ENCODE peak calls at places on chromosomes 12 and 14, in six cellular contexts. One of them, this sample, is unnamed.

GRCh38 chr12:101165319-101165718 is 44.7 kb downstream of the SLC5A8 start:
- DNase-seq in GM12892: no peak
- DNase-seq in GM12878: no peak
- DNase-seq in H1: no peak
- DNase-seq in K562: no peak
- DNase-seq in HepG2: no peak
- DNase-seq in this sample: no peak

GRCh38 chr12:50840809-50841487 is 1.8 kb upstream of the TMPRSS12 start:
- DNase-seq in GM12892: no peak
- DNase-seq in GM12878: no peak
- DNase-seq in H1: no peak
- DNase-seq in K562: no peak
- DNase-seq in HepG2: no peak
- DNase-seq in this sample: no peak

GRCh38 chr14:38420045-38420444 is 164.2 kb upstream of the CLEC14A start:
- DNase-seq in GM12892: no peak
- DNase-seq in GM12878: no peak
- DNase-seq in H1: no peak
- DNase-seq in K562: no peak
- DNase-seq in HepG2: no peak
- DNase-seq in this sample: no peak

GRCh38 chr12:124143726-124144125 is 151.2 kb upstream of the RFLNA start:
- DNase-seq in GM12892: no peak
- DNase-seq in GM12878: no peak
- DNase-seq in H1: no peak
- DNase-seq in K562: no peak
- DNase-seq in HepG2: no peak
- DNase-seq in this sample: no peak

GRCh38 chr14:73728106-73729014 is 14.2 kb upstream of the PNMA1 start:
- DNase-seq in GM12892: peak; percentile 82
- DNase-seq in GM12878: no peak
- DNase-seq in H1: peak; percentile 97
- DNase-seq in K562: peak; percentile 81
- DNase-seq in HepG2: peak; percentile 60
- DNase-seq in this sample: peak; percentile 84

GRCh38 chr14:101604935-101605767 is 43.9 kb downstream of the DIO3 start:
- DNase-seq in GM12892: no peak
- DNase-seq in GM12878: no peak
- DNase-seq in H1: no peak
- DNase-seq in K562: no peak
- DNase-seq in HepG2: no peak
- DNase-seq in this sample: no peak

GRCh38 chr12:108346727-108347710 is 7.9 kb upstream of the CMKLR1 start:
- DNase-seq in GM12892: no peak
- DNase-seq in GM12878: no peak
- DNase-seq in H1: no peak
- DNase-seq in K562: no peak
- DNase-seq in HepG2: no peak
- DNase-seq in this sample: no peak

GRCh38 chr12:82314406-82314892 is 43.7 kb downstream of the CCDC59 start:
- DNase-seq in GM12892: no peak
- DNase-seq in GM12878: no peak
- DNase-seq in H1: peak; percentile 74
- DNase-seq in K562: no peak
- DNase-seq in HepG2: peak; percentile 79
- DNase-seq in this sample: no peak

GRCh38 chr12:106137456-106138278 is 1.1 kb downstream of the NUAK1 start:
- DNase-seq in GM12892: no peak
- DNase-seq in GM12878: no peak
- DNase-seq in H1: no peak
- DNase-seq in K562: no peak
- DNase-seq in HepG2: no peak
- DNase-seq in this sample: no peak

GRCh38 chr14:75310295-75311059 is 31.8 kb downstream of the FOS start:
- DNase-seq in GM12892: no peak
- DNase-seq in GM12878: no peak
- DNase-seq in H1: peak; percentile 81
- DNase-seq in K562: no peak
- DNase-seq in HepG2: no peak
- DNase-seq in this sample: no peak

GRCh38 chr12:11865835-11866234 is 204.9 kb upstream of the BCL2L14 start:
- DNase-seq in GM12892: no peak
- DNase-seq in GM12878: no peak
- DNase-seq in H1: no peak
- DNase-seq in K562: no peak
- DNase-seq in HepG2: no peak
- DNase-seq in this sample: no peak

GRCh38 chr14:30610719-30611388 is 11.3 kb upstream of the SCFD1 start:
- DNase-seq in GM12892: no peak
- DNase-seq in GM12878: no peak
- DNase-seq in H1: no peak
- DNase-seq in K562: peak; percentile 38
- DNase-seq in HepG2: peak; percentile 75
- DNase-seq in this sample: no peak

GRCh38 chr12:13377698-13378097 is 181.2 kb downstream of the EMP1 start:
- DNase-seq in GM12892: no peak
- DNase-seq in GM12878: no peak
- DNase-seq in H1: no peak
- DNase-seq in K562: no peak
- DNase-seq in HepG2: no peak
- DNase-seq in this sample: no peak

GRCh38 chr14:99699071-99699760 is 15.1 kb downstream of the CYP46A1 start:
- DNase-seq in GM12892: no peak
- DNase-seq in GM12878: no peak
- DNase-seq in H1: peak; percentile 22
- DNase-seq in K562: no peak
- DNase-seq in HepG2: no peak
- DNase-seq in this sample: no peak

DNA sequence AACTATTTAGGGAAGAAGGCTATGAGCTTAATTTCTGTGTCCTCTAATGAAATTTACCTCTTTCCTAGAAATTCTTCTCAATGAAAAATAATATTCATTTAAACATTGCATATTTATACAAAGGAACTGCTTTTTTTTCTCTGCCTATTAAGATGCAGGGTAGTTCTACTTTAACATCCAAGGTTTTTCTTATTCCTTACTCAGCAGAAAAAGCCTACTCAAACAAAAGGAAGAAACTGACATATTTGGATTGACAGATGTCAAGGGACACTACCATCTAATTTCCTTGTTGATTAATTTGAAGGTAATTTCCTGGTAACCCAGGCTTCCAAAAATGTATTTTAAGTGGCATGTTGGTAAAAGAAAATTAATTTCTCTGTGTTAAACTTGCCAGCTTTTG is 192.3 kb downstream of the EGLN3 start:
- DNase-seq in GM12892: no peak
- DNase-seq in GM12878: no peak
- DNase-seq in H1: no peak
- DNase-seq in K562: no peak
- DNase-seq in HepG2: no peak
- DNase-seq in this sample: no peak
- TF ChIP-seq TAF1 in GM12892: no peak
- TF ChIP-seq TAF1 in GM12878: no peak
- TF ChIP-seq TAF1 in H1: no peak
- TF ChIP-seq TAF1 in K562: no peak
- TF ChIP-seq TAF1 in HepG2: no peak
- TF ChIP-seq TAF1 in this sample: no peak

GRCh38 chr12:55995366-55995765 is 1.7 kb upstream of the SUOX start:
- DNase-seq in GM12892: no peak
- DNase-seq in GM12878: no peak
- DNase-seq in H1: no peak
- DNase-seq in K562: no peak
- DNase-seq in HepG2: peak; percentile 13
- DNase-seq in this sample: no peak

GRCh38 chr12:55997535-55997859 is 421 bp downstream of the SUOX start:
- DNase-seq in GM12892: no peak
- DNase-seq in GM12878: no peak
- DNase-seq in H1: no peak
- DNase-seq in K562: no peak
- DNase-seq in HepG2: no peak
- DNase-seq in this sample: no peak

GRCh38 chr12:55996201-55996714 is 818 bp upstream of the SUOX start:
- DNase-seq in GM12892: peak; percentile 36
- DNase-seq in GM12878: no peak
- DNase-seq in H1: peak; percentile 57
- DNase-seq in K562: peak; percentile 60
- DNase-seq in HepG2: peak; percentile 67
- DNase-seq in this sample: peak; percentile 44

GRCh38 chr12:55993454-55993853 is 3.6 kb upstream of the SUOX start:
- DNase-seq in GM12892: no peak
- DNase-seq in GM12878: no peak
- DNase-seq in H1: no peak
- DNase-seq in K562: no peak
- DNase-seq in HepG2: no peak
- DNase-seq in this sample: no peak

DNA sequence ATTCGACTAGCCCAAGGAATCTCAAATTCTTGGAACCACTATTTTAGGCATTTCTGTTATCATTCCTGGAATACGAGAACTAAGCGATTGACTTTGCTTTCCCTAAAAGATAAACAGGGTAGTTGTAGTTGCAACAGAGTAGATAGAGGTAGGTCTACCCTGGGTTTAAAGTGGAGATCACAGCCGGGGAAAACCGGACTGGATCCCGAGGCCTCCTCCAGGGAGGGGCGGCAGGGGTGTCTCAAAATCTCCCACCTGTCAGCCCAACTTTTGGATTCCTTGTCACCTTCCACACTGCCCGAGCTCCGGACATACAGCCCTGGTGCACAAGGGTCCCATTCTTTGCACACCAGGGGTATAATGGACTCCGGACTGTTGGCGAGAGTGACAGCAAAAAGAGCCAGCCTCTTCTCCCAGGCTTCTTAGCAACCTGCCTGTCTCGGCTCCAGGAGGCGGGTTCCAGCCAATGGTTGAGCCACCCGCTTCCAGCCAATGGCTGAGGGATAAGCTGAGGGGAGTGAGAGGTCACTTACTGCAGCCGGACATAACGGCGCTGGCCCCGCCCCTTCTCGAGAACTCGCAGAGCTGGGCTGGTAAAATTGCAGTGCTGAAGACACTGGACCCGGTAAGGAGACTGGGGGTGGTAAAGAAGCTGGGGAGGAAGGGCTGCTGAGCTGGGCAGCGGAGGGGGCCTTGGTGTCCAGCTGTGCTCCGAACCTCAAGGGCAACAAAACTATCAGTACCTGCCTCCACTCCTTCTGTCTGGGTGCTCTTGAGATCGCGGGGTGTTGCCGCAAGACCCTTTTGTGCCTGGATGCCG is at the start of gene SUOX:
- DNase-seq in GM12892: peak; percentile 94
- DNase-seq in GM12878: peak; percentile 83
- DNase-seq in H1: peak; percentile 90
- DNase-seq in K562: peak; percentile 99
- DNase-seq in HepG2: peak; percentile 98
- DNase-seq in this sample: peak; percentile 96
- TF ChIP-seq POLR2A in GM12892: peak; percentile 66
- TF ChIP-seq POLR2A in GM12878: peak; percentile 72
- TF ChIP-seq POLR2A in H1: no peak
- TF ChIP-seq POLR2A in K562: peak; percentile 83
- TF ChIP-seq POLR2A in HepG2: peak; percentile 86
- TF ChIP-seq POLR2A in this sample: peak; percentile 12

GRCh38 chr14:20472566-20473206 is 3.5 kb downstream of the PNP start:
- DNase-seq in GM12892: no peak
- DNase-seq in GM12878: no peak
- DNase-seq in H1: no peak
- DNase-seq in K562: no peak
- DNase-seq in HepG2: no peak
- DNase-seq in this sample: no peak

GRCh38 chr14:20482382-20482781 is 13.2 kb downstream of the PNP start:
- DNase-seq in GM12892: no peak
- DNase-seq in GM12878: no peak
- DNase-seq in H1: no peak
- DNase-seq in K562: peak; percentile 43
- DNase-seq in HepG2: no peak
- DNase-seq in this sample: no peak

GRCh38 chr14:20478915-20479314 is 9.7 kb downstream of the PNP start:
- DNase-seq in GM12892: no peak
- DNase-seq in GM12878: no peak
- DNase-seq in H1: no peak
- DNase-seq in K562: no peak
- DNase-seq in HepG2: no peak
- DNase-seq in this sample: no peak

GRCh38 chr14:20476795-20477194 is 7.6 kb downstream of the PNP start:
- DNase-seq in GM12892: no peak
- DNase-seq in GM12878: no peak
- DNase-seq in H1: no peak
- DNase-seq in K562: no peak
- DNase-seq in HepG2: no peak
- DNase-seq in this sample: no peak

DNA sequence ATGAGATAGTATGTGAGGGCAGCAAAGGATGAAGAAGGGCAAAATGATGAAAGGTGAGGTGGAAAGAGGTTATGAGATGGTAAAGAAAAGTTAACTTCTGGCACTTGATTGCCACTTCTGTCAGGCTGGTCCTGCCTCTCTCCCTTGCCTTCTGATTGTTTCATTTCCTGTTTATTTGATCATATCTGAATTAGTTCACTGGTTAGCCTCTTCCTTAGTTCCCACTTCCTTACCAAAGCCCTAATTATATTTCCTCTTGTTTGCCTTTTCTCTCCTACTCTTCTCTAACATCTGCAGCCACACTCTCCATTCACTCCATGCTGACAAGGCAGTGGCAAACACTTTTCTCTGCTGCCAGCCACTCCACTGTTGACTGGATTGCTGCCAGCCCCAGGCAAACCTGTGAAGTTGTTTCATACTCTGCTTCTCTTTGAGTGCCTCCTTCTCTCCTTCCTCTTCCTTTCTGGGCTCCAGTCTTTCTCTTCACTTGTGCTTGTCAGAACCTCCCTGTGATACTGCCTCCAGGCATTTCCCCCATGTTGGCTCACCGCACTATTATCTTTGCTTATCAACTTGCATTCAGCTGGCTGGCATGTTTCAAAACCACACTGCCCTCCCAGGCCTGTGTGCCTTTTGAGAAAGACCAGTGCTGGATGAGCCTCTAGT is 8.1 kb downstream of the PNP start:
- DNase-seq in GM12892: no peak
- DNase-seq in GM12878: no peak
- DNase-seq in H1: no peak
- DNase-seq in K562: peak; percentile 51
- DNase-seq in HepG2: no peak
- DNase-seq in this sample: no peak
- TF ChIP-seq TAF1 in GM12892: no peak
- TF ChIP-seq TAF1 in GM12878: no peak
- TF ChIP-seq TAF1 in H1: no peak
- TF ChIP-seq TAF1 in K562: no peak
- TF ChIP-seq TAF1 in HepG2: no peak
- TF ChIP-seq TAF1 in this sample: no peak

DNA sequence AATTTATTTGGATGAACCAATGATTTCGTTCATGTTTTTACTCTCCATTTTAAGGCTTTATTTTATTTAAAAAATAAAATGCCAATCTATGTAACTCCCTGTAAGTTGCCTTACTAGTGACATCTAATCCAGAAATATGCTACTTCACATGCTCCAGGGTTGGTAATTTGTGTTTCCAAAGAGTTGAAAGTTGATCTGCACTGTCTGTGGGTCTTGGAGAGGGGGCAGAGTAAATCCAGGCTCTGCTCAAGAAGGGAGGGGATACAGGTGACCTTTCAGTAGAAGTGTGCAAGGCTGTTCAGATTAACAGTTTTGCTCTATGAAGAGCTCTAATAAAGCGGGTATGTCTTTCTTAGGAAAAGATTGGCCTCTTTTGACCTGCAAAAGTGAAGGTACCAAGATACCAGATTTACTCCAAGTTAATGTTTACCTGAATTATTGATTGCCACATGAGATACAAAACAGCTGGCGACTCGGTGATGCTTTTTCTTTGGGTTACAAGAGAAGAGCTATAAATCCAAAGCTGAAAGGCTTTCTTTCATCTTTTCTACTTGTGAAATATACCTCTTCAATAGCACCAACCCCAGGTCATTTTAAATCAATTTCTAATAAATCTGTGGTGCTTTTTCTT is 75.6 kb upstream of the FLRT2 start:
- DNase-seq in GM12892: no peak
- DNase-seq in GM12878: no peak
- DNase-seq in H1: no peak
- DNase-seq in K562: no peak
- DNase-seq in HepG2: no peak
- DNase-seq in this sample: no peak
- TF ChIP-seq POLR2A in GM12892: no peak
- TF ChIP-seq POLR2A in GM12878: no peak
- TF ChIP-seq POLR2A in H1: no peak
- TF ChIP-seq POLR2A in K562: no peak
- TF ChIP-seq POLR2A in HepG2: no peak
- TF ChIP-seq POLR2A in this sample: no peak

This sample was measured in GM12891.